ENCODE peak calls at places on chromosomes 4 and X, in four cellular contexts. One of them, this sample, is unnamed.

GRCh38 chr4:153067376-153067775 is 131.3 kb downstream of the FHDC1 start:
- DNase-seq in heart right ventricle: no peak
- DNase-seq in Peyer's patch: no peak
- DNase-seq in heart left ventricle: no peak
- DNase-seq in this sample: no peak

GRCh38 chrX:153623310-153624029 is 23.5 kb upstream of the DUSP9 start:
- DNase-seq in Peyer's patch: no peak
- DNase-seq in heart right ventricle: no peak
- DNase-seq in heart left ventricle: no peak
- DNase-seq in this sample: no peak

GRCh38 chrX:97835969-97836368 is 952.3 kb downstream of the RPA4 start:
- DNase-seq in Peyer's patch: no peak
- DNase-seq in heart right ventricle: no peak
- DNase-seq in heart left ventricle: no peak
- DNase-seq in this sample: no peak

GRCh38 chrX:75365243-75365975 is 91.5 kb downstream of the UPRT start:
- DNase-seq in Peyer's patch: no peak
- DNase-seq in heart left ventricle: no peak
- DNase-seq in heart right ventricle: no peak
- DNase-seq in this sample: no peak

GRCh38 chrX:109709129-109709631 is 23.9 kb downstream of the ACSL4 start:
- DNase-seq in Peyer's patch: no peak
- DNase-seq in heart right ventricle: no peak
- DNase-seq in heart left ventricle: no peak
- DNase-seq in this sample: no peak

GRCh38 chr4:111641813-111642579 is 503.3 kb upstream of the FAM241A start:
- DNase-seq in heart left ventricle: no peak
- DNase-seq in heart right ventricle: no peak
- DNase-seq in Peyer's patch: no peak
- DNase-seq in this sample: no peak

GRCh38 chr4:105709081-105709450 is 482 bp downstream of the GSTCD start:
- DNase-seq in heart right ventricle: no peak
- DNase-seq in Peyer's patch: no peak
- DNase-seq in heart left ventricle: no peak
- DNase-seq in this sample: no peak

GRCh38 chrX:125402807-125403206 is 83.1 kb downstream of the TEX13C start:
- DNase-seq in Peyer's patch: no peak
- DNase-seq in heart right ventricle: no peak
- DNase-seq in heart left ventricle: no peak
- DNase-seq in this sample: no peak

GRCh38 chr4:152696764-152697250 is 17.0 kb upstream of the TMEM154 start:
- DNase-seq in heart right ventricle: no peak
- DNase-seq in Peyer's patch: no peak
- DNase-seq in heart left ventricle: no peak
- DNase-seq in this sample: peak; percentile 57

GRCh38 chr4:101864660-101865059 is 74.1 kb downstream of the BANK1 start:
- DNase-seq in heart right ventricle: no peak
- DNase-seq in Peyer's patch: no peak
- DNase-seq in heart left ventricle: no peak
- DNase-seq in this sample: no peak

GRCh38 chr4:143337600-143338287 is 1.1 kb downstream of the GAB1 start:
- DNase-seq in heart right ventricle: peak; percentile 59
- DNase-seq in Peyer's patch: peak; percentile 80
- DNase-seq in heart left ventricle: peak; percentile 71
- DNase-seq in this sample: no peak
- TF ChIP-seq CTCF in heart right ventricle: no peak
- TF ChIP-seq CTCF in Peyer's patch: no peak
- TF ChIP-seq CTCF in heart left ventricle: no peak
- TF ChIP-seq CTCF in this sample: no peak

DNA sequence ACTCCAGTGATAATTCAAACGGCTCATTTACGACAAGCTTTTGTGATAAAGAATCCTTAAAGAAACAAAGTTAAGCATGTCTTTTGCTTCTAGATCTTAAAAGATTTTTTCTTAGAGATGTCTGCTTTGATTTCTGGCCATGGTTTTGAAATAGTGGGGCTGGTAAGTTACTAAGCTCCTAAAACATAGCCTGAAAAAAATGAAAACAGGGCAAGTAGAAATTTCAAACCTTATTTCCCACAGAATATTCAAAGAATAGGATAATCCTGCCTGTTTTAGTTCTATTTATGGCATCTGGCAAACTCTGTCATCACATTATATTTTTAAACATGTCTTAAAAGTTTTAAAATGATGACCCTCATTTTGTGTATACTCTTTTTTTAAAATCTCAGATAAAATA is 318.3 kb downstream of the ARHGAP24 start:
- DNase-seq in heart right ventricle: no peak
- DNase-seq in heart left ventricle: no peak
- DNase-seq in Peyer's patch: no peak
- DNase-seq in this sample: no peak
- H3K27ac ChIP-seq in heart right ventricle: peak overlapping the region; percentile 8
- H3K27ac ChIP-seq in heart left ventricle: peak overlapping the region; percentile 35
- H3K27ac ChIP-seq in Peyer's patch: no peak overlapping the region
- H3K27ac ChIP-seq in this sample: no peak overlapping the region

GRCh38 chr4:79747252-79747651 is 325.8 kb downstream of the ANTXR2 start:
- DNase-seq in heart left ventricle: no peak
- DNase-seq in Peyer's patch: no peak
- DNase-seq in heart right ventricle: no peak
- DNase-seq in this sample: no peak
- H3K4me1 ChIP-seq in heart left ventricle: no peaks in the 10 kb centered on the region
- H3K4me1 ChIP-seq in Peyer's patch: no peaks in the 10 kb centered on the region
- H3K4me1 ChIP-seq in heart right ventricle: no peaks in the 10 kb centered on the region
- H3K4me1 ChIP-seq in this sample: no peaks in the 10 kb centered on the region

GRCh38 chr4:73417973-73418372 is 13.9 kb downstream of the ALB start:
- DNase-seq in heart right ventricle: no peak
- DNase-seq in heart left ventricle: no peak
- DNase-seq in Peyer's patch: no peak
- DNase-seq in this sample: no peak
- TF ChIP-seq CTCF in heart right ventricle: no peak
- TF ChIP-seq CTCF in heart left ventricle: no peak
- TF ChIP-seq CTCF in Peyer's patch: no peak
- TF ChIP-seq CTCF in this sample: no peak

DNA sequence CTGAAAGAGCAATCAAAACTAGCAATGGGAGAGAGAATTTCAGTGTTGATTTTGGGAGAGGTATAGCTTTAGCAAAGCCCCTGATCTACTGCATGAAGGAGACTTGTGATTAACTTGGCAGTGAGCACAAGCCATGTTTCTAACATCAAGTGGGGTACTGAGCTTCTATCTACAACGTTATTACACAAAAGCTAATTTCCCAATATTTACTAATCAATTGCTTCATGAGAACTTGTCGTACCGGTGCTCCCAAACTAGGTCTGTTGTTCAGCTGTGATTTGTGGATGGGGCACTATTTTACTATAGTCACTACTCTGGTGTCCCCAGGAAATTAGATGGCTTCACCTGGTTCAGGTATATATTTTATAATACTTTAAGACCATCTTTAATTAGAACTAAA is 16.2 kb downstream of the ANK2 start:
- DNase-seq in heart left ventricle: no peak
- DNase-seq in heart right ventricle: no peak
- DNase-seq in Peyer's patch: no peak
- DNase-seq in this sample: no peak
- H3K27ac ChIP-seq in heart left ventricle: no peak overlapping the region
- H3K27ac ChIP-seq in heart right ventricle: no peak overlapping the region
- H3K27ac ChIP-seq in Peyer's patch: no peak overlapping the region
- H3K27ac ChIP-seq in this sample: no peak overlapping the region

DNA sequence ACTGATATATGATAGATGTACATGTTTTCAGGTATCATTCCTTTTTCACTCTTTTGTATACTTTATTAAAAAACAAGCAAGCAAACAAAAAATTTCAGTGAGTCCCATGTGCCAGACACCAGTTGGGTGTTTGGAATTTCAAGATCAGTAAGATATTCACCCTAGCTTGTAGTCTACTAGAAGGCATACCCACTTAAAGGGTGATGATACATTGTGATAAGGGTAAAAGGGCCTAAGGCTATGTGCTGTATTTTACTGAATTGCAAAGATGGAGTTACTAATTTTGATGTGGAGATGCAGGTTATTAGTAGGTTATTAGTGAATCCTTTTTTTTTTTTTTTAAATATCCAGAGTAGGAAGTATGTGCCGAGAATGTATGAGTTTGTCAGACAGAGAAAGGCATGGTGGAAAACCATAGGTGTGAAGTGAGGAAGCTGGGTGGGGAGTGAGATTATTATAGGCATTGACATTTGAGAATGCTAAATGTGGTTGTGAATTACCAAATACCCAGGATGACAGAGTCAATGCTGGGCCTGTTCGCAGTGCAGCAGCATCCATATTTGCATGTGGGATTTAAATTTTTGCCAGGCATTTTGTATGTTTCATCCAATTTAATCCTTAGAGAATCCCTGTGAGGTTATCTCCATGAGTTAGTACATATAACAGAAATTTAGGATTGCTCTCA is 10.1 kb downstream of the STIM2 start:
- DNase-seq in Peyer's patch: no peak
- DNase-seq in heart left ventricle: no peak
- DNase-seq in heart right ventricle: no peak
- DNase-seq in this sample: no peak
- H3K4me1 ChIP-seq in Peyer's patch: peaks cover 12% of the 10 kb centered on the region
- H3K4me1 ChIP-seq in heart left ventricle: peaks cover 19% of the 10 kb centered on the region
- H3K4me1 ChIP-seq in heart right ventricle: peaks cover 48% of the 10 kb centered on the region
- H3K4me1 ChIP-seq in this sample: peaks cover 73% of the 10 kb centered on the region

GRCh38 chr4:67700874-67701850 is at the start of gene UBA6:
- DNase-seq in heart left ventricle: peak; percentile 97
- DNase-seq in heart right ventricle: peak; percentile 95
- DNase-seq in Peyer's patch: peak; percentile 98
- DNase-seq in this sample: peak; percentile 95
- TF ChIP-seq CTCF in heart left ventricle: peak; percentile 73
- TF ChIP-seq CTCF in heart right ventricle: peak; percentile 50
- TF ChIP-seq CTCF in Peyer's patch: peak; percentile 31
- TF ChIP-seq CTCF in this sample: peak; percentile 39

This sample was measured in CD8-positive, alpha-beta T cell.